ENCODE peak calls at places on chromosome 1, in four cellular contexts. G is tibial artery, D is lower lobe of right lung, I is heart right ventricle. W is an unnamed sample.

GRCh38 chr1:57262472-57262871 is 161.4 kb downstream of the DAB1 start:
- DNase-seq in D (no peak), I (no peak), G (no peak), W (no peak)

GRCh38 chr1:174996474-174996873 is 3.3 kb upstream of the CACYBP start:
- DNase-seq in D (no peak), G (no peak), I (no peak), W (no peak)

GRCh38 chr1:98086156-98086555 is 165.3 kb upstream of the DPYD start:
- DNase-seq in G (no peak), I (no peak), D (no peak), W (no peak)

GRCh38 chr1:229938571-229938970 is 128.5 kb upstream of the GALNT2 start:
- DNase-seq in I (no peak), G (no peak), D (no peak), W (no peak)

GRCh38 chr1:39957299-39958020 is 2.5 kb downstream of the MFSD2A start:
- DNase-seq in I (no peak), D (no peak), G (no peak), W (no peak)

GRCh38 chr1:39127513-39127912 is 77.0 kb upstream of the MACF1 start:
- DNase-seq in I (no peak), G (peak), D (no peak), W (no peak)

GRCh38 chr1:108036796-108037545 is 72.0 kb upstream of the VAV3 start:
- DNase-seq in I (no peak), G (no peak), D (no peak), W (no peak)

GRCh38 chr1:112904071-112904830 is 51.7 kb downstream of the SLC16A1 start:
- DNase-seq in I (no peak), D (no peak), G (no peak), W (no peak)

GRCh38 chr1:178634445-178634844 is 90.6 kb upstream of the RALGPS2 start:
- DNase-seq in I (peak), D (no peak), G (no peak), W (no peak)

GRCh38 chr1:225882008-225882698 is at the start of gene TMEM63A:
- DNase-seq in D (peak), I (peak), G (peak), W (peak)

GRCh38 chr1:2110191-2110737 is 60.1 kb downstream of the PRKCZ start:
- DNase-seq in G (no peak), D (peak), I (no peak), W (no peak)

GRCh38 chr1:91730781-91731732 is 154.9 kb downstream of the TGFBR3 start:
- DNase-seq in G (peak), D (peak), I (peak), W (peak)

GRCh38 chr1:12593621-12594066 is 24.4 kb downstream of the DHRS3 start:
- DNase-seq in D (no peak), I (peak), G (peak), W (peak)

GRCh38 chr1:43952731-43953350 is 6.1 kb downstream of the IPO13 start:
- DNase-seq in D (no peak), G (no peak), I (no peak), W (no peak)

GRCh38 chr1:17004466-17005364 is 7.0 kb downstream of the ATP13A2 start:
- DNase-seq in G (no peak), I (no peak), D (no peak), W (no peak)
- TF ChIP-seq CTCF in G (no peak), I (no peak), D (no peak), W (no peak)

GRCh38 chr1:235933483-235934116 is 66.9 kb upstream of the LYST start:
- DNase-seq in I (no peak), G (no peak), D (peak), W (no peak)
- TF ChIP-seq CTCF in I (no peak), G (peak), D (no peak), W (no peak)

GRCh38 chr1:236774926-236775325 is 20.2 kb upstream of the MTR start:
- DNase-seq in D (no peak), G (no peak), I (no peak), W (no peak)
- TF ChIP-seq CTCF in D (peak), G (peak), I (peak), W (no peak)

DNA sequence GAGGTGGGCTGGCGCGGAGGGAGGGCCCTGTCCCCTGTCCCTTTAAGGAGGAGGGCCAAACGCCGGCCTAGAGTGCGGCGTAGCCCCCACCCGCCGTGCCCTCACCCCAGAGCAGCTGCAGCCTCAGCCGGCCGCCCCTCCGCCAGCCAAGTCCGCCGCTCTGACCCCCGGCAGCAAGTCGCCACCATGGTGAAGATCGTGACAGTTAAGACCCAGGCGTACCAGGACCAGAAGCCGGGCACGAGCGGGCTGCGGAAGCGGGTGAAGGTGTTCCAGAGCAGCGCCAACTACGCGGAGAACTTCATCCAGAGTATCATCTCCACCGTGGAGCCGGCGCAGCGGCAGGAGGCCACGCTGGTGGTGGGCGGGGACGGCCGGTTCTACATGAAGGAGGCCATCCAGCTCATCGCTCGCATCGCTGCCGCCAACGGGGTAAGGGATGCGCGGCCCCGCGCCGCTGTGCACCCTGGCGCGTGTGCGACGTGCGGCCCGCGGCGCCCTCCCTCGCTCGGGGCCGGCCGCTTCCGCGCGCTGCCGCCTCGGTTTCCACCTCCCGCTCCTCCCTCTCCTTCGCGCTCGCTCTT is at the start of gene PGM1:
- DNase-seq in D (peak), I (peak), G (peak), W (peak)
- TF ChIP-seq CTCF in D (no peak), I (no peak), G (no peak), W (no peak)

DNA sequence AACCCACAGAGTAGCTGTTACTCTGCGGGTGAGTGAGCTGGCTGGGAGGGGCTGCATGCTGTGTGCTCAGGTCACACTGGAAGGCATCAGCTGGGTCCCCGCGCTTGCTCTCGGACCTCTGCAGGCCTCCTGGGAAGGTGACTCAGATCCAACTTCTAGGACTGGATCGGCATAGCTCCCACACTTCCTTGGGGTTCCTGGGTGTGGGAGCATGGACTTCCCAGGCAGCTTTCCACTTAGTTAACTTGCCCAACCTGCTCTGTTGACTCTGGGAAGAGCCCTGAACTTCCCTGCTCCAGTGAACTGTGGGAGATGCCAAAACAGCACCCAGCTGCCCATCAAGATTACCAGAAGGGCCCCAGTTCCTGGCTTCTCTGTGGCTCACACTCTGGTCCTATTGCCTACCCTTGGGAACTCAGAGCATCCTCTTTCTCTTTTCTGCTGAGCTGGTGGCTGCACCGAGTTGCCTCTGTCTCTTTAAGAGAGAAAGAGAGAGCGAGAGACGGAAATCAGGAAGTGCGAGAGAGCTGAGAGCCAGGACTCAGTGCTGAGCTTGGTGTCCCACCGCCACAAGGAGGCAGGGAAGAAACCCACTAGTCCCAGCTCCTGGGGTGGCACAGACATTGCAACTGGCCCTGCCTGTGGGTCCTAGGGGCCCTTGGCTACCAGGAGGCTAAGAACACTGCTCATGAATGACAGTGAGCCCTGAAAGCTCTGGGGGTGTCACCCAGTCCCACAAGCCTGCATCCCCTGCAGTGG is at the start of gene IKBKE:
- DNase-seq in D (peak), G (peak), I (no peak), W (no peak)
- TF ChIP-seq CTCF in D (no peak), G (no peak), I (peak), W (peak)

DNA sequence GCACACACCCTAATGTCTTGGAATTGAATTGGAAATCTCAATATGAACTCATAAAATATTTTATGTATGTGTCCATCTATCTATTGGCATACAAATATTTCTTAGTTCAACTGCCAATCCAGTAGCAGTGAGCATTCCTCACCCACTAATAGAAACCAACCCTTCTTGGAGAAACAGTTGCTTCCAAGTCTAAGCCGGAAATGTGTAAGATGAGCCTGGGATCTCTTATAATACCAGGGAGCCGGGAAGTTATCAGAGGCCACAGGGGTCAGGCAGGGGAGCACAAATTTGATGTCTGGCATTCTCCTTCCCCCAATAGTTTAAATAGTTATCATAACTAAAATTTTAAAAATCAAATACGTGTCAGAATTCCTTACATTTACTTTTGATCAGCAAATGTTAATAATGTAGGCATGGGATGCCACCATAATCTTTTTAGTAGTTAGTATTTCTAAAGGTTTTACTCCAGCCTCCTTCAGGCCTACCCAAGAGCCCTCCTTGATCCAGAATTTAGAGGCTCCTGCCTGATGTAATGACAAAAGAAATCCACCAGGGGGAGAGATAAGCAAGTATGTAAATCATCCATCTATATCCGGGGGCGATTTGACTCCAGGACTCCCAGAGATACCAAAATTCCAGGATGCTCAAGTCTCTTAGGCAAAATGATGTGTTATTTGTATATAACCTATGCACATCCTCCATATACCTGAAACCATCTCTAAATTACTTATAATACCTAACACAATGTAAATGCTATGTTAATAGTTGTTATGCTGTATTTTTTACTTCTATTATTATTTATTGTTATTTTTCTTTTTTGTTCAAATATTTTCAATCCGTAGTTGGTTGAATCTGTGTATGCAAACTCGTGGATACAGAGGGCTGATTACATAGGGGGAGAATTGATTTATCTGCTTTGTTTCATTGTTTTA is 218.7 kb upstream of the COA6 start:
- DNase-seq in I (no peak), G (no peak), D (no peak), W (peak)
- TF ChIP-seq CTCF in I (peak), G (peak), D (peak), W (peak)

GRCh38 chr1:109649380-109649987 is 6.4 kb upstream of the GSTM4 start:
- DNase-seq in D (no peak), I (no peak), G (no peak), W (no peak)
- TF ChIP-seq CTCF in D (peak), I (peak), G (peak), W (peak)

GRCh38 chr1:151510614-151510956 is 602 bp upstream of the CGN start:
- DNase-seq in I (no peak), G (no peak), D (no peak), W (no peak)

GRCh38 chr1:151512801-151513625 is 1.8 kb downstream of the CGN start:
- DNase-seq in I (no peak), G (no peak), D (peak), W (no peak)

GRCh38 chr1:151512326-151512725 is 1.1 kb downstream of the CGN start:
- DNase-seq in D (no peak), I (no peak), G (no peak), W (no peak)

GRCh38 chr1:151510957-151511635 is at the start of gene CGN:
- DNase-seq in G (peak), I (peak), D (peak), W (peak)

GRCh38 chr1:151511636-151512215 is 539 bp downstream of the CGN start:
- DNase-seq in D (peak), G (no peak), I (peak), W (peak)
- TF ChIP-seq CTCF in D (no peak), G (no peak), I (no peak), W (no peak)

DNA sequence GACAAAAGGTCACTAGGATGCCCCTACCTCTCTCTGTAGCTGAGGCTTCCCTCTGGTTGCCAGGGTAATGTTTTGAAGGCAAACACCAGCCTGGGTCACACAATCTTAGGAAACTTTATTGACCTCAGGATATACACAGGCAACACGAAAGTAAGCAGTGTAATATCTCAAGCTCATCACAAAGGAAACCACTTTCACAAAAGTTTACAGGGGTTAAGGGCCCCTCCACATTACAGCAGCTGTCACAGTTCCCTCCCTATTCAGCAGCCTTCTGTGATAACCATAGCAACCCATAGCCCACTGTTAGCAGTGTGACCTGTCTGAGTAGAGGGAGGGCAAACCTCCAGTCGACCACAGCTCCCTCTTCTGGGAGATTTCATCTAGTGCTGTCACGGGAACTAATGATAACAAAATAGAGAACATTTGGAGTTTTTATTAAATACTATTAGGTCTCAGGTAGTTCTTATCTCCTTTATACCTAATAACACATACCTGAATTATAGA is 149.8 kb downstream of the PTPRC start:
- DNase-seq in D (peak), I (no peak), G (no peak), W (no peak)
- TF ChIP-seq CTCF in D (peak), I (no peak), G (no peak), W (no peak)

DNA sequence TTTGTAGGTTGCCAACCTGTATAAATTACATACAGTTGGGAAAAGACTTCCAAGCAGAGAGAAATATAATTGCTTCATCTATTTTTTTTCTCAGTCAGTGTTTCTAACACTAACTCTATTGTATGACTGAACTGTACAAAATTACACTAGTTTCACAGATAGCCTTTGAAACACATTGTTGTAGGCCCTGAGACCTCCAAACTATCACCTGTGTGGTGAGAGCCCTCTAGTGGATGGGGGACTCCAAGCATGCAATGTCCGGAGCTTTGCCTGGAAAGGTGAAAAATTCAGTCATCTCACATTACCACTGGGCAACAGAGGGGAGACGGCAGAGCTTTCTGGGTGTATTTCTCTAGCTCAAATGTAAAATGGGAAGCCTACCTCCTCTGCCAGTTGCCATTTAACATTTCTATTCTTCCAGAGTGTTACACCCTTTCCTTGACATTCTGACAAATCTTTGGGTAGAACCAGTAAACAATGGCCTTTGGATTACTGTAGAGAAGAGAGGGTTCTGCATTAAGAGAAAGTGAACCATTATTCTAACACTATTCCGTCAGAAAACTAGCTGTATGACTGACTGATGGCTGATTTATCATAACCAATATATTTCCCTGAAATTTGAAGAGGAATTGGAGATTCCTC is 212.2 kb downstream of the LYPLAL1 start:
- DNase-seq in G (peak), D (no peak), I (no peak), W (no peak)
- TF ChIP-seq CTCF in G (peak), D (peak), I (peak), W (peak)